ENCODE peak calls at places on chromosome 6, in five cellular contexts. U is RWPE1, E is nephron progenitor cell, O is HFF-Myc, Z is cardiac muscle cell. L is an unnamed sample.

GRCh38 chr6:136378888-136379287 is 89.2 kb upstream of the BCLAF1 start:
- DNase-seq in U (no peak), O (no peak), Z (no peak), E (no peak), L (no peak)

GRCh38 chr6:151098166-151098565 is 141.6 kb upstream of the AKAP12 start:
- DNase-seq in O (no peak), E (no peak), Z (peak; percentile 30), U (no peak), L (no peak)

GRCh38 chr6:158596861-158597260 is 37.0 kb downstream of the TMEM181 start:
- DNase-seq in U (no peak), Z (no peak), E (no peak), O (no peak), L (no peak)

GRCh38 chr6:144294016-144294415 is 8.9 kb downstream of the UTRN start:
- DNase-seq in U (peak; percentile 42), E (no peak), O (peak; percentile 47), Z (peak; percentile 87), L (no peak)

GRCh38 chr6:85569323-85569722 is 24.3 kb downstream of the SNX14 start:
- DNase-seq in U (peak; percentile 25), E (no peak), Z (peak; percentile 17), O (no peak), L (no peak)

GRCh38 chr6:111604259-111605099 is 1.2 kb downstream of the TRAF3IP2 start:
- DNase-seq in U (peak; percentile 59), O (peak; percentile 66), E (no peak), Z (peak; percentile 88), L (no peak)

GRCh38 chr6:126811307-126811706 is 307.2 kb upstream of the RSPO3 start:
- DNase-seq in O (no peak), E (no peak), Z (peak; percentile 40), U (no peak), L (no peak)

GRCh38 chr6:166277892-166278578 is 30.2 kb downstream of the PRR18 start:
- DNase-seq in U (no peak), O (no peak), Z (no peak), E (no peak), L (no peak)

GRCh38 chr6:2187826-2188225 is 57.6 kb downstream of the GMDS start:
- DNase-seq in E (no peak), O (no peak), U (no peak), Z (no peak), L (no peak)

GRCh38 chr6:158049055-158050028 is 67.7 kb downstream of the SYNJ2 start:
- DNase-seq in E (no peak), Z (no peak), O (no peak), U (peak; percentile 20), L (no peak)

GRCh38 chr6:170110201-170111140 is 180.4 kb downstream of the DLL1 start:
- DNase-seq in E (no peak), U (no peak), Z (no peak), O (no peak), L (no peak)

GRCh38 chr6:22146581-22147468 is 150.0 kb downstream of the PRL start:
- DNase-seq in U (no peak), Z (peak; percentile 27), O (no peak), E (peak; percentile 13), L (no peak)

GRCh38 chr6:78593898-78594666 is 273.3 kb upstream of the IRAK1BP1 start:
- DNase-seq in Z (no peak), E (no peak), U (no peak), O (no peak), L (no peak)

GRCh38 chr6:31401403-31401802 is 2.0 kb upstream of the MICA start:
- DNase-seq in O (no peak), U (peak; percentile 29), Z (peak; percentile 80), E (no peak), L (peak; percentile 71)

GRCh38 chr6:47787620-47788497 is 6.0 kb downstream of the OPN5 start:
- DNase-seq in Z (peak; percentile 69), E (peak; percentile 69), O (peak; percentile 11), U (peak; percentile 91), L (no peak)

GRCh38 chr6:44524491-44525227 is 137.2 kb downstream of the CDC5L start:
- DNase-seq in E (no peak), U (no peak), O (no peak), Z (no peak), L (no peak)

GRCh38 chr6:80550271-80550670 is 443.8 kb downstream of the BCKDHB start:
- DNase-seq in E (no peak), O (no peak), U (no peak), Z (no peak), L (no peak)

GRCh38 chr6:166335378-166336366 is 6.7 kb downstream of the SFT2D1 start:
- DNase-seq in Z (no peak), O (no peak), U (no peak), E (no peak), L (no peak)

GRCh38 chr6:39203804-39204495 is 25.3 kb downstream of the KCNK5 start:
- DNase-seq in E (no peak), U (peak; percentile 98), Z (no peak), O (no peak), L (no peak)

GRCh38 chr6:91534614-91535013 is 947.7 kb upstream of the MAP3K7 start:
- DNase-seq in Z (no peak), U (no peak), O (no peak), E (no peak), L (no peak)

GRCh38 chr6:111739257-111739696 is 133.6 kb upstream of the TRAF3IP2 start:
- DNase-seq in U (no peak), E (no peak), Z (no peak), O (no peak), L (no peak)

GRCh38 chr6:17015551-17016381 is 86.1 kb upstream of the STMND1 start:
- DNase-seq in E (no peak), O (no peak), Z (peak; percentile 68), U (no peak), L (no peak)

GRCh38 chr6:99022039-99022609 is 74.4 kb upstream of the FBXL4 start:
- DNase-seq in U (no peak), E (no peak), O (no peak), Z (no peak), L (no peak)

GRCh38 chr6:7705483-7705882 is 20.4 kb upstream of the BMP6 start:
- DNase-seq in E (no peak), O (no peak), U (no peak), Z (no peak), L (no peak)

GRCh38 chr6:24600903-24601302 is 45.1 kb downstream of the KIAA0319 start:
- DNase-seq in O (no peak), U (no peak), E (no peak), Z (no peak), L (no peak)

DNA sequence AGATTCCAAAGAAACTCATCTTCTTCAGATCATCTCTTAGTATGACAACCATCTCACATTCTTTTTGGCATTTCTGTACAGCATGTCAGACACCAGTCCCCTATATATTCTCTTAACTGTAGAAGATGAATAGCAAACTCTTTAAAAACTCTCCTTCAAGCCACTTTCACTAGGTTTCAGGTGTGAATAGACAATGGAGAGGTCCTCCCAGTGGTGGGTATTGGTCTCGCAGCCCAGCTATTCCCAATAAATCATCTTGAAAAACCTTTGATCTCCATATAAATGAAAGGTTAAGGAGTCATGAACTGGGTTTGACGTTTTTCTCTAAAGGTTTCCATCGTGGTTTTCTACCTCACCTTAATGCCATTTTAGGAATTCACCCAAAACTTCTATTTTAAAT is 180.0 kb downstream of the GJA1 start:
- DNase-seq in O (no peak), E (no peak), U (no peak), Z (no peak), L (no peak)
- TF ChIP-seq CTCF in O (no peak), E (no peak), U (no peak), Z (no peak), L (no peak)

DNA sequence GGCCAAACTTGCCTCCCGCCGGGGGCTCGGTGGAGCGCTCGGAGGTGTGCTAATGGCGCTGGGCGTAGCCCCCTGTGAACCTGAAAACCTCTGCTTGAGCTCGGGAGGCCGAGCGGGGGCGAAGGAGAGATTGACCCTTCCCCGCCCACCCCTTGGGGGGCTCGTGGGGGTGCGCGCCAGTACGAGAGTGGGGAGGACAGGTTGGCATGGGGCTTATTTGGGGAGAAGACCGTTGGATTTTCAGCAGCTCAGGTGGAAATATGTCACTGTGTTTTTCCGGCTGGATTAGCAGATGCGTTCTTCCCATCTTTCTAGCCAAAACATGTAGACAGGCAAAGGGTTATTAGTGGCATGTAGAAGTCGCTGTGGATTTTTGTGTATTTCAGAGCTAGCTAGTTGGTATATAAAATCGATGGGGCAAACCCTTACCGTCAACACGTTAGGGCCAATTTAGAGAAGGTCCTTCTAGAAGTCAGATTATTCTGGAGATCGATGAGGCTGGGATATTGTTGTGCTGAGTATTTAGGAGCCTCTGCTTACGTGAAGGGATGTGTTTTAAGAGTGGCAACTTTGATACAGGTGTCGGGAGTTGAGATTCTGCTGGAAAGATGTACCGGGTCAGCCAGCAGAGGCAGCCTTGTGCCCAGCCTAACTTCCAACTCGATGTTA is 525 bp downstream of the NCOA7 start:
- DNase-seq in U (peak; percentile 63), Z (peak; percentile 58), E (no peak), O (no peak), L (no peak)
- TF ChIP-seq CTCF in U (peak; percentile 83), Z (peak; percentile 69), E (peak; percentile 43), O (peak; percentile 65), L (peak; percentile 76)

GRCh38 chr6:36546958-36547645 is at the start of gene STK38:
- DNase-seq in O (peak; percentile 76), E (peak; percentile 96), Z (peak; percentile 92), U (peak; percentile 99), L (peak; percentile 55)
- TF ChIP-seq CTCF in O (no peak), E (no peak), Z (peak; percentile 10), U (peak; percentile 16), L (peak; percentile 27)

GRCh38 chr6:33278810-33279209 is 1.9 kb downstream of the B3GALT4 start:
- DNase-seq in E (no peak), Z (no peak), O (no peak), U (no peak), L (no peak)

GRCh38 chr6:33278392-33278741 is 1.4 kb downstream of the B3GALT4 start:
- DNase-seq in O (no peak), E (no peak), Z (no peak), U (no peak), L (no peak)

GRCh38 chr6:33280539-33280938 is 3.6 kb downstream of the B3GALT4 start:
- DNase-seq in E (no peak), O (no peak), U (no peak), Z (no peak), L (no peak)

GRCh38 chr6:33279257-33279695 is 2.4 kb downstream of the B3GALT4 start:
- DNase-seq in U (no peak), O (no peak), Z (no peak), E (no peak), L (no peak)

GRCh38 chr6:33279971-33280511 is 3.1 kb downstream of the B3GALT4 start:
- DNase-seq in E (peak; percentile 58), O (no peak), U (peak; percentile 74), Z (peak; percentile 54), L (no peak)
- TF ChIP-seq CTCF in E (peak; percentile 56), O (peak; percentile 87), U (peak; percentile 41), Z (peak; percentile 58), L (peak; percentile 95)

L was measured in kidney epithelial cell.